ENCODE peak calls at places on chromosomes 16 and 17, in six cellular contexts. I is left ventricle myocardium inferior, A is OCI-LY7, H is pancreas, L is heart right ventricle, W is DND-41. J is an unnamed sample. For H3K4me1, the result is how much of the 10 kb centered on the place peaks cover.

GRCh38 chr17:27919120-27919519 is 26.0 kb upstream of the LYRM9 start:
- DNase-seq in I (no peak), A (no peak), H (peak), L (no peak), W (no peak), J (no peak)

GRCh38 chr16:75106351-75107274 is 10.0 kb downstream of the LDHD start:
- DNase-seq in I (no peak), A (no peak), H (no peak), L (no peak), W (no peak), J (no peak)

GRCh38 chr17:5868916-5869475 is 201.2 kb upstream of the WSCD1 start:
- DNase-seq in I (no peak), A (no peak), H (no peak), L (no peak), W (no peak), J (no peak)

GRCh38 chr17:37768438-37768837 is 23.6 kb upstream of the HNF1B start:
- DNase-seq in I (no peak), A (no peak), H (no peak), L (no peak), W (no peak), J (no peak)

GRCh38 chr16:46618516-46618915 is 2.7 kb downstream of the SHCBP1 start:
- DNase-seq in I (no peak), A (no peak), H (no peak), L (no peak), W (no peak), J (no peak)

GRCh38 chr17:80104321-80104955 is 3.1 kb downstream of the GAA start:
- DNase-seq in I (no peak), A (no peak), H (no peak), L (no peak), W (no peak), J (no peak)

GRCh38 chr17:2400474-2400866 is 390 bp downstream of the MNT start:
- DNase-seq in I (peak), A (peak), H (peak), L (peak), W (peak), J (no peak)

GRCh38 chr17:82299452-82299851 is 18.0 kb downstream of the CD7 start:
- DNase-seq in I (no peak), A (no peak), H (no peak), L (no peak), W (peak), J (no peak)

GRCh38 chr17:19409509-19409908 is 1.5 kb upstream of the RNF112 start:
- DNase-seq in I (no peak), A (no peak), H (no peak), L (no peak), W (no peak), J (no peak)

GRCh38 chr17:59754547-59754946 is 47.1 kb downstream of the VMP1 start:
- DNase-seq in I (no peak), A (no peak), H (no peak), L (no peak), W (peak), J (no peak)

GRCh38 chr16:31386157-31386984 is 6.8 kb upstream of the ITGAD start:
- DNase-seq in I (no peak), A (no peak), H (peak), L (no peak), W (no peak), J (no peak)

GRCh38 chr16:47141773-47142468 is 1.8 kb downstream of the NETO2 start:
- DNase-seq in I (peak), A (peak), H (peak), L (peak), W (peak), J (peak)

GRCh38 chr17:6491071-6491700 is 46.9 kb downstream of the PIMREG start:
- DNase-seq in I (no peak), A (no peak), H (no peak), L (no peak), W (no peak), J (no peak)

GRCh38 chr16:4142268-4142667 is 26.0 kb upstream of the ADCY9 start:
- DNase-seq in I (no peak), A (no peak), H (no peak), L (no peak), W (no peak), J (no peak)

DNA sequence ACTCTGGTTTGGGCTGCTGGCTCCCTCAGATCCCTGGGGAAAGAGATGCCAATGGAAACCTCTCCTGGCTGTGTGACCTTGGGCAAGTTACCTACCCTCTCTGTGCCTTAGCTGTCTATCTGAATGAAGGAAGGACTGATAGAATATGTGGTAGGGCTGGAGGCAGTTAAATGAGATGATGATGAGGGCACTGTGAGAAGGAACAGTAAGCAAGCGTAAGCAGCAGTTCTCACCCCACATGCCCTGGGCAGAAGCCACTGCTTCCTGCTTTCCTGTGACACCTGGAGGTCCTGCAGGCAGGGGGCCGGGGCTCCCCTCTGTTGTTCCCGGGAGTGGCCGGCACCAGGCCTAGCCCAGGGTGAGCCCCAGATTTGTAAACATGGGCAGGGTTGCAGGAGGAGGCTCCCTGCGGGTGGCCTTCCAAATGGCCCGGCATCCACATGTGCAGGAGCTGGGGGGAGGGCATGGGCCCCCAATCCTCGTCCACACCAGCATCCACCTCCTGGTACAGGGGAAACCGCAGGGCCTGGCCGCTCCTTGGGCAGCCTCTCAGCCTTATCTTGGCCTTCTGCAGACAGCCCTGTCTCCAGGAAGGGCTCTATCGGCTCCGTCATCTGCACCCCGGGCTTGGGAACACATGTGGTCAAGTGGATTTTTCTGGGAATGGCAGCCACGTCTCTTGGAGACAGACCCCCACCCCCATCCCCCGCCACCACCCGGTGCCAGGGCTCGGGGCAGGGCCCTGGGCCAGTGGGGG is 235.6 kb upstream of the GSE1 start:
- DNase-seq in I (no peak), A (no peak), H (no peak), L (no peak), W (no peak), J (no peak)
- H3K4me1 ChIP-seq in I (half or more), A (under half), H (under half), L (half or more), W (under half), J (under half)

GRCh38 chr17:31211352-31212012 is 85.6 kb downstream of the OMG start:
- DNase-seq in I (no peak), A (no peak), H (no peak), L (no peak), W (no peak), J (no peak)

DNA sequence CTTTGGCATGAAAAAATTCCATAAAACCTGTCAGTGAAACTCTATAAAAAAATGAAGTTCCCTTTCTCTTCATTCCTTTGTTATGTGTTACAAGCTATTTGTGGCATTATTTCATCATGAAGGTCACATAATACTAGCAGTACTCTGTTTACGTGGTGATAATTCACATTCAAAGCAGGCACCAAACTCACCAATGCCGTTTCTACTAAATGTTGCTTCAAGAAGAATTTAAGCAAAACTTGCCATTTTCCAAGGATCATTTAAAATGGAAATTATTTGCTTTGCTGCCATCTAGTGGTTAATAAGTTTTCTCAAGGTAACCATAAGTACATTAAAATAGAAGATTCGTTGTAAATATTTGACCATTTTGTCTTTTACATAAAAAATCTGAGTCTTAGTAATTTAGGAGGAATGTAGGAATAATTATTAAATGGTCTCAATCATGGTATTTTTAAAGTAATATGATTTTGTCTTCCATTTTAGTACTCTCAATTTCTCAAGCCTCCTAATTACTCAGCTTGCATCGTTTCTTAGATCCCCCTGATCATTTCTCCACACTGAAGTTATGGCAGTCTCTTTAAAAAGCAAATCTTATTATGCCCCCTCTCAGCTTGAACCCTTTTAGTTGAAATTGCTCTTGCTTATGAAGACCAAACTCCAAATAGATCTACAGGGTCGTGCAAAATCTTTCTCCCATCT is 80.8 kb downstream of the OMG start:
- DNase-seq in I (no peak), A (peak), H (no peak), L (no peak), W (no peak), J (no peak)
- TF ChIP-seq CTCF in I (peak), A (peak), H (peak), L (peak), W (peak), J (peak)

GRCh38 chr16:15954814-15955151 is 5.4 kb downstream of the ABCC1 start:
- DNase-seq in I (no peak), A (no peak), H (no peak), L (no peak), W (no peak), J (peak)

GRCh38 chr16:15953477-15953876 is 4.1 kb downstream of the ABCC1 start:
- DNase-seq in I (no peak), A (no peak), H (no peak), L (no peak), W (no peak), J (no peak)

GRCh38 chr16:15952265-15952711 is 2.9 kb downstream of the ABCC1 start:
- DNase-seq in I (no peak), A (no peak), H (no peak), L (no peak), W (no peak), J (no peak)

GRCh38 chr16:15953929-15954813 is 4.8 kb downstream of the ABCC1 start:
- DNase-seq in I (no peak), A (no peak), H (no peak), L (no peak), W (no peak), J (no peak)

GRCh38 chr16:15955425-15955824 is 6.0 kb downstream of the ABCC1 start:
- DNase-seq in I (no peak), A (no peak), H (no peak), L (no peak), W (no peak), J (no peak)
- H3K4me1 ChIP-seq in I (half or more), A (under half), H (under half), L (half or more), W (half or more), J (under half)

DNA sequence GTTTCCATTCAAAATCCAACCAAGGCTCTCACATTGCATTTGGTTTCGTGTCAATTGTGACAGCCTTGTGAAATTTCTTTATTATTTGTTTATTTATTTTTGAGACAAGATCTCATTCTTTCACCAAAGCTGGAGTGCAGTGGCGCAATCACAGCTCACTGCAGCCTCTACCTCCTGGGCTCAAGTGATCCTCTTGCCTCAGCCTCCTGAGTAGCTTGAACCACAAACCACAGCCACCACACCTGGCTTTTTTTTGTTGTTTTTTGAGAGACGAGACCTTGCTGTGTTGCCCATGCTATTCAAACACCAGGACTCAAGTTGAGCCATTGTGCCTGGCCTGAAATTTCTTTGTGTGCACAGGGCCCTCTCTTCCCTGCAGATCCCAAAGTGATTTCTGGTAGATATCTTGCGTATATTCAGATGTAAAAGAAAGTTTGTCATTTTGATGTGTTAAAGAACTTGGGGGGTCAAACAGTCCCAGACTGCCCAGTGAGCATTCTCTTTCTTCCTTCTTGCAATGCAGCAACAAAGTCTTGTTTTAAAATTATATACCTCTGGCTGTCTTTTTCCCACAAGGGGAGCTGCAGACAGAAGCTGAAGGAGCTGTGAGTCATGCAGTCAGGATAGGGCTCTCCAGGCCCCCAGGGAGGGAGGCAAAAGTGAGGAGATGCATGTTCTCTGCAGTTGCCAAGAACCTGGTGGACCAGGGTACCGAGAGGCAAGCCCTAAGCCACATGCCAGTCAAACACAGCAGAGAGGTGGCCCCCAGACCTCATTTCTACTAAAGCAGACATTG is 15.5 kb upstream of the USP22 start:
- DNase-seq in I (no peak), A (peak), H (no peak), L (no peak), W (peak), J (no peak)
- TF ChIP-seq CTCF in I (no peak), A (peak), H (no peak), L (no peak), W (no peak), J (no peak)

DNA sequence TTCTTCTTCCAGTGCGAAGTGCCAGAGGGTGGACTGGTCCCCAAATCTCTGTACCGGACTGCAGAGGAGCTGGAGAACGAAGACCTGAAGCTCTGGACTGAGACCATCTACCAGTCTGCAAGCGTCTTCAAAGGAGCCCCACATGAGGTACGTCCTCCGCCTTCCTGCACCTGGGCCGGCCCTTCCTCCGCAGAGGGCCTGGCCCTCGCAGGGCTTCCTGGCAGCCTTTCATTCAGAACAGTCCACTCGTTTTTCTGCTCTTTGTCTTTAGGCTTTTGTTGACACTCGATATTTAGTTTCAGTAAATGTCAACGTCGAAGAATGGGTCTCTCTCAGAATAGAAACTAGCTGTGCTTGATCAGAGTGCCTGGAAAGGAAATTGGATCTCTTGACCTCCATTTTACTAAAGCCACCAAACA is 68.6 kb downstream of the SEC14L1 start:
- DNase-seq in I (no peak), A (no peak), H (no peak), L (no peak), W (no peak), J (no peak)
- H3K4me1 ChIP-seq in I (half or more), A (half or more), H (under half), L (half or more), W (under half), J (under half)

GRCh38 chr16:89972244-89973234 is 24.0 kb downstream of the DEF8 start:
- DNase-seq in I (peak), A (peak), H (peak), L (peak), W (peak), J (peak)
- TF ChIP-seq CTCF in I (no peak), A (no peak), H (no peak), L (no peak), W (no peak), J (peak)

DNA sequence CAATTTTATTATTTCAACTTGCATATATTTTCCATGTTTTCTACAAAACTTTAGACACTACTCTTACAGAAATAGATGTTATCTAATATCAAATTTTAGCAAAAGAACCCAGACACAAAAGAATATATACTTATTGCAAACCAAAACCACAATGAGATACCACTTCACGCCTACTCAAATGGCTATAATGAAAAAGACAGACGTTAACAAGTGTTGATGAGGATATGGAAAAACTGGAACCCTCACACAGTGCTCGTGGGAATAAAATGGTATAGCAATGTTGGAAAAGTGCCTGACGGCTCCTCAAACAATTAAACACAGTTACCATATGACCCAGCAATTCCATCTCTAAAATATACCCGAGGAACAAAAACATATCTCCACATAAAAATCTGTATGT is 27.1 kb downstream of the USP31 start:
- DNase-seq in I (no peak), A (no peak), H (no peak), L (no peak), W (no peak), J (no peak)
- H3K4me1 ChIP-seq in I (half or more), A (under half), H (under half), L (half or more), W (under half), J (under half)